ENCODE peak calls at places on chromosomes 12 and 14, in six cellular contexts. One of them, this sample, is unnamed.

GRCh38 chr12:20142956-20143355 is 225.4 kb upstream of the PDE3A start:
- DNase-seq in uterus: no peak
- DNase-seq in fibroblast of lung: no peak
- DNase-seq in brain microvascular endothelial cell: no peak
- DNase-seq in dorsolateral prefrontal cortex: no peak
- DNase-seq in colonic mucosa: no peak
- DNase-seq in this sample: no peak

GRCh38 chr12:91100901-91101300 is 10.4 kb downstream of the LUM start:
- DNase-seq in uterus: no peak
- DNase-seq in fibroblast of lung: peak
- DNase-seq in brain microvascular endothelial cell: no peak
- DNase-seq in dorsolateral prefrontal cortex: no peak
- DNase-seq in colonic mucosa: no peak
- DNase-seq in this sample: no peak

GRCh38 chr12:5395443-5396401 is 36.2 kb upstream of the NTF3 start:
- DNase-seq in uterus: peak
- DNase-seq in fibroblast of lung: no peak
- DNase-seq in brain microvascular endothelial cell: no peak
- DNase-seq in dorsolateral prefrontal cortex: no peak
- DNase-seq in colonic mucosa: peak
- DNase-seq in this sample: no peak

GRCh38 chr12:15754233-15754632 is 35.0 kb downstream of the EPS8 start:
- DNase-seq in uterus: peak
- DNase-seq in fibroblast of lung: peak
- DNase-seq in brain microvascular endothelial cell: no peak
- DNase-seq in dorsolateral prefrontal cortex: no peak
- DNase-seq in colonic mucosa: no peak
- DNase-seq in this sample: no peak

GRCh38 chr12:13000616-13000934 is 510 bp upstream of the HEBP1 start:
- DNase-seq in uterus: no peak
- DNase-seq in fibroblast of lung: no peak
- DNase-seq in brain microvascular endothelial cell: no peak
- DNase-seq in dorsolateral prefrontal cortex: no peak
- DNase-seq in colonic mucosa: no peak
- DNase-seq in this sample: peak

GRCh38 chr12:104360988-104361707 is 57.6 kb downstream of the EID3 start:
- DNase-seq in uterus: no peak
- DNase-seq in fibroblast of lung: peak
- DNase-seq in brain microvascular endothelial cell: peak
- DNase-seq in dorsolateral prefrontal cortex: no peak
- DNase-seq in colonic mucosa: no peak
- DNase-seq in this sample: no peak

GRCh38 chr12:22356231-22356630 is 21.7 kb upstream of the ST8SIA1 start:
- DNase-seq in uterus: no peak
- DNase-seq in fibroblast of lung: no peak
- DNase-seq in brain microvascular endothelial cell: no peak
- DNase-seq in dorsolateral prefrontal cortex: no peak
- DNase-seq in colonic mucosa: no peak
- DNase-seq in this sample: no peak

GRCh38 chr12:122946690-122947271 is 19.5 kb downstream of the ABCB9 start:
- DNase-seq in uterus: peak
- DNase-seq in fibroblast of lung: peak
- DNase-seq in brain microvascular endothelial cell: peak
- DNase-seq in dorsolateral prefrontal cortex: no peak
- DNase-seq in colonic mucosa: peak
- DNase-seq in this sample: peak

GRCh38 chr12:62594771-62595170 is 128.1 kb downstream of the MON2 start:
- DNase-seq in uterus: no peak
- DNase-seq in fibroblast of lung: no peak
- DNase-seq in brain microvascular endothelial cell: no peak
- DNase-seq in dorsolateral prefrontal cortex: no peak
- DNase-seq in colonic mucosa: no peak
- DNase-seq in this sample: no peak

GRCh38 chr14:74429221-74429691 is 3.2 kb upstream of the SYNDIG1L start:
- DNase-seq in uterus: no peak
- DNase-seq in fibroblast of lung: no peak
- DNase-seq in brain microvascular endothelial cell: no peak
- DNase-seq in dorsolateral prefrontal cortex: no peak
- DNase-seq in colonic mucosa: no peak
- DNase-seq in this sample: no peak
- TF ChIP-seq CTCF in uterus: no peak
- TF ChIP-seq CTCF in fibroblast of lung: no peak
- TF ChIP-seq CTCF in brain microvascular endothelial cell: no peak
- TF ChIP-seq CTCF in dorsolateral prefrontal cortex: no peak
- TF ChIP-seq CTCF in colonic mucosa: no peak
- TF ChIP-seq CTCF in this sample: no peak

GRCh38 chr14:99587463-99588278 is 16.3 kb downstream of the CCDC85C start:
- DNase-seq in uterus: no peak
- DNase-seq in fibroblast of lung: no peak
- DNase-seq in brain microvascular endothelial cell: no peak
- DNase-seq in dorsolateral prefrontal cortex: no peak
- DNase-seq in colonic mucosa: no peak
- DNase-seq in this sample: no peak
- H3K27ac ChIP-seq in uterus: peak
- H3K27ac ChIP-seq in fibroblast of lung: no peak
- H3K27ac ChIP-seq in brain microvascular endothelial cell: no peak
- H3K27ac ChIP-seq in dorsolateral prefrontal cortex: no peak
- H3K27ac ChIP-seq in colonic mucosa: no peak
- H3K27ac ChIP-seq in this sample: peak

DNA sequence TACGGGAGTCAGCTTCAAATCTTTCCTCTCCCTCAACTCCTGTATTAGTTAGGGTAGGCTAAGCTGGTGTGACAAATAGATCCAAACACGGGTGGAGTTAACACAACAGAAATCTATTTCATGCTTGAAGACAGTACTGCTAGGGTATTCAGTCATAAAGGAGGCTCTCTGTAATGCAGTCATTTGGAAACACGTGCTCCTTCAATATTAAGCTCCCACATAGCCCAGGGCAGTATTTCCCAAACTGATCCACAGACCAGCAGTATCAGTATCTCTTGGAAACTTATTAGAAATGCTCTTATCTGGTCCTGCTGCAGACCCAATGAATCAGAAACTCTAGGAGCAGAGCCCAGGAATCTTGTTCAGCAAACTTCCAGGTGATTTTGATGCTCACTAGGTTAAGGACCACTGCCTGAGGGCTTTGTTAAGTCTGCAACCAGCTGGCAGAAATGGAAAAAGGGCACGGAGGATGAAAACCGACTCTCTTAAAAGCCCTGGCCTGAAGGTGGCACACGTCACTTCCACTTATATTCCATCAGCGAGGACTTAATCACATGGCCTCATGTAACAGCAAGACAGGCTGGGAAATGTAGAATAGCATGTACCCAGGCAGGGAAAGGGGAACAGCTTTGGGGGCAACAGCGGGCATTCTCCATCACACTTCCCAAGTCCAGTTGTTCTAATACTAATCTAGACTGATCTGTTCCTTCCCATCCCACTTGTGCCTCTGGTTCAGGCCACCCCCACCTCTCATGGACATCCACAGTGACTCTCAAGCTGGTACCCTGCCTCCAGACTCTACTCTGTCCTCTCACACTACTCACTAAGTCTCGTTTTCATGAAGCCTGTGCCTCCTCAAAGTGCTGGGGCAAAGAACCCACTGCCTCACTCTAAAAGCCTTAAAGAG is 38.2 kb upstream of the RIC8B start:
- DNase-seq in uterus: no peak
- DNase-seq in fibroblast of lung: no peak
- DNase-seq in brain microvascular endothelial cell: no peak
- DNase-seq in dorsolateral prefrontal cortex: no peak
- DNase-seq in colonic mucosa: no peak
- DNase-seq in this sample: no peak
- TF ChIP-seq CTCF in uterus: no peak
- TF ChIP-seq CTCF in fibroblast of lung: no peak
- TF ChIP-seq CTCF in brain microvascular endothelial cell: no peak
- TF ChIP-seq CTCF in dorsolateral prefrontal cortex: no peak
- TF ChIP-seq CTCF in colonic mucosa: no peak
- TF ChIP-seq CTCF in this sample: no peak

GRCh38 chr12:72272731-72273498 is 745 bp downstream of the TRHDE start:
- DNase-seq in uterus: peak
- DNase-seq in fibroblast of lung: peak
- DNase-seq in brain microvascular endothelial cell: no peak
- DNase-seq in dorsolateral prefrontal cortex: peak
- DNase-seq in colonic mucosa: peak
- DNase-seq in this sample: no peak
- H3K27ac ChIP-seq in uterus: peak
- H3K27ac ChIP-seq in fibroblast of lung: peak
- H3K27ac ChIP-seq in brain microvascular endothelial cell: no peak
- H3K27ac ChIP-seq in dorsolateral prefrontal cortex: peak
- H3K27ac ChIP-seq in colonic mucosa: no peak
- H3K27ac ChIP-seq in this sample: no peak

This sample was measured in RWPE1.